ENCODE peak calls at places on chromosomes 5 and 9, in nine cellular contexts. One of them, this sample, is unnamed.

GRCh38 chr5:83956386-83956785 is 235.7 kb upstream of the HAPLN1 start:
- DNase-seq in mucosa of descending colon: no peak
- DNase-seq in stimulated activated effector memory CD8-positive, alpha-beta T cell treated with anti-CD3 and anti-CD28 coated beads, Interleukin-12 subunit alpha, Interleukin-12 subunit beta, amount 100 ng/mL, for 72 hours: no peak
- DNase-seq in iris pigment epithelial cell: peak; percentile 59
- DNase-seq in MM.1S: no peak
- DNase-seq in stimulated activated CD8-positive, alpha-beta memory T cell treated with anti-CD3 and anti-CD28 coated beads, Interleukin-7, amount 100 ng/mL, for 1 hour: no peak
- DNase-seq in GM13977: no peak
- DNase-seq in NCI-H1092 treated with DMSO at 0.1 percent for 48 hours: no peak
- DNase-seq in stimulated activated CD4-positive, alpha-beta T cell treated with anti-CD3 and anti-CD28 coated beads, Interleukin-2, amount 100 ng/mL, for 48 hours: no peak
- DNase-seq in this sample: no peak

GRCh38 chr5:54616031-54616430 is 98.5 kb downstream of the SNX18 start:
- DNase-seq in mucosa of descending colon: no peak
- DNase-seq in NCI-H1092 treated with DMSO at 0.1 percent for 48 hours: no peak
- DNase-seq in stimulated activated CD4-positive, alpha-beta T cell treated with anti-CD3 and anti-CD28 coated beads, Interleukin-2, amount 100 ng/mL, for 48 hours: no peak
- DNase-seq in GM13977: no peak
- DNase-seq in MM.1S: no peak
- DNase-seq in stimulated activated effector memory CD8-positive, alpha-beta T cell treated with anti-CD3 and anti-CD28 coated beads, Interleukin-12 subunit alpha, Interleukin-12 subunit beta, amount 100 ng/mL, for 72 hours: no peak
- DNase-seq in stimulated activated CD8-positive, alpha-beta memory T cell treated with anti-CD3 and anti-CD28 coated beads, Interleukin-7, amount 100 ng/mL, for 1 hour: no peak
- DNase-seq in iris pigment epithelial cell: peak; percentile 87
- DNase-seq in this sample: no peak

GRCh38 chr5:5377780-5378179 is 44.7 kb upstream of the ICE1 start:
- DNase-seq in GM13977: no peak
- DNase-seq in NCI-H1092 treated with DMSO at 0.1 percent for 48 hours: no peak
- DNase-seq in stimulated activated effector memory CD8-positive, alpha-beta T cell treated with anti-CD3 and anti-CD28 coated beads, Interleukin-12 subunit alpha, Interleukin-12 subunit beta, amount 100 ng/mL, for 72 hours: no peak
- DNase-seq in mucosa of descending colon: no peak
- DNase-seq in stimulated activated CD4-positive, alpha-beta T cell treated with anti-CD3 and anti-CD28 coated beads, Interleukin-2, amount 100 ng/mL, for 48 hours: no peak
- DNase-seq in iris pigment epithelial cell: no peak
- DNase-seq in MM.1S: no peak
- DNase-seq in stimulated activated CD8-positive, alpha-beta memory T cell treated with anti-CD3 and anti-CD28 coated beads, Interleukin-7, amount 100 ng/mL, for 1 hour: no peak
- DNase-seq in this sample: no peak

GRCh38 chr5:54383225-54383624 is 72.3 kb upstream of the HSPB3 start:
- DNase-seq in stimulated activated effector memory CD8-positive, alpha-beta T cell treated with anti-CD3 and anti-CD28 coated beads, Interleukin-12 subunit alpha, Interleukin-12 subunit beta, amount 100 ng/mL, for 72 hours: no peak
- DNase-seq in NCI-H1092 treated with DMSO at 0.1 percent for 48 hours: no peak
- DNase-seq in mucosa of descending colon: no peak
- DNase-seq in stimulated activated CD4-positive, alpha-beta T cell treated with anti-CD3 and anti-CD28 coated beads, Interleukin-2, amount 100 ng/mL, for 48 hours: no peak
- DNase-seq in GM13977: no peak
- DNase-seq in iris pigment epithelial cell: peak; percentile 54
- DNase-seq in MM.1S: no peak
- DNase-seq in stimulated activated CD8-positive, alpha-beta memory T cell treated with anti-CD3 and anti-CD28 coated beads, Interleukin-7, amount 100 ng/mL, for 1 hour: no peak
- DNase-seq in this sample: no peak

GRCh38 chr5:175457466-175457865 is 13.5 kb upstream of the DRD1 start:
- DNase-seq in stimulated activated CD4-positive, alpha-beta T cell treated with anti-CD3 and anti-CD28 coated beads, Interleukin-2, amount 100 ng/mL, for 48 hours: no peak
- DNase-seq in MM.1S: peak; percentile 71
- DNase-seq in mucosa of descending colon: no peak
- DNase-seq in stimulated activated effector memory CD8-positive, alpha-beta T cell treated with anti-CD3 and anti-CD28 coated beads, Interleukin-12 subunit alpha, Interleukin-12 subunit beta, amount 100 ng/mL, for 72 hours: no peak
- DNase-seq in iris pigment epithelial cell: no peak
- DNase-seq in stimulated activated CD8-positive, alpha-beta memory T cell treated with anti-CD3 and anti-CD28 coated beads, Interleukin-7, amount 100 ng/mL, for 1 hour: no peak
- DNase-seq in NCI-H1092 treated with DMSO at 0.1 percent for 48 hours: no peak
- DNase-seq in GM13977: no peak
- DNase-seq in this sample: no peak

GRCh38 chr9:134592018-134592818 is 49.4 kb upstream of the COL5A1 start:
- DNase-seq in NCI-H1092 treated with DMSO at 0.1 percent for 48 hours: no peak
- DNase-seq in iris pigment epithelial cell: peak; percentile 86
- DNase-seq in MM.1S: no peak
- DNase-seq in mucosa of descending colon: no peak
- DNase-seq in stimulated activated CD4-positive, alpha-beta T cell treated with anti-CD3 and anti-CD28 coated beads, Interleukin-2, amount 100 ng/mL, for 48 hours: no peak
- DNase-seq in GM13977: no peak
- DNase-seq in stimulated activated effector memory CD8-positive, alpha-beta T cell treated with anti-CD3 and anti-CD28 coated beads, Interleukin-12 subunit alpha, Interleukin-12 subunit beta, amount 100 ng/mL, for 72 hours: peak; percentile 30
- DNase-seq in stimulated activated CD8-positive, alpha-beta memory T cell treated with anti-CD3 and anti-CD28 coated beads, Interleukin-7, amount 100 ng/mL, for 1 hour: no peak
- DNase-seq in this sample: no peak

GRCh38 chr9:100350188-100350587 is 2.6 kb downstream of the TEX10 start:
- DNase-seq in stimulated activated CD4-positive, alpha-beta T cell treated with anti-CD3 and anti-CD28 coated beads, Interleukin-2, amount 100 ng/mL, for 48 hours: no peak
- DNase-seq in stimulated activated CD8-positive, alpha-beta memory T cell treated with anti-CD3 and anti-CD28 coated beads, Interleukin-7, amount 100 ng/mL, for 1 hour: no peak
- DNase-seq in MM.1S: no peak
- DNase-seq in mucosa of descending colon: no peak
- DNase-seq in GM13977: no peak
- DNase-seq in NCI-H1092 treated with DMSO at 0.1 percent for 48 hours: no peak
- DNase-seq in stimulated activated effector memory CD8-positive, alpha-beta T cell treated with anti-CD3 and anti-CD28 coated beads, Interleukin-12 subunit alpha, Interleukin-12 subunit beta, amount 100 ng/mL, for 72 hours: no peak
- DNase-seq in iris pigment epithelial cell: no peak
- DNase-seq in this sample: no peak

GRCh38 chr5:74389531-74390305 is 250.8 kb downstream of the ENC1 start:
- DNase-seq in iris pigment epithelial cell: no peak
- DNase-seq in GM13977: no peak
- DNase-seq in NCI-H1092 treated with DMSO at 0.1 percent for 48 hours: no peak
- DNase-seq in stimulated activated CD4-positive, alpha-beta T cell treated with anti-CD3 and anti-CD28 coated beads, Interleukin-2, amount 100 ng/mL, for 48 hours: no peak
- DNase-seq in stimulated activated CD8-positive, alpha-beta memory T cell treated with anti-CD3 and anti-CD28 coated beads, Interleukin-7, amount 100 ng/mL, for 1 hour: no peak
- DNase-seq in stimulated activated effector memory CD8-positive, alpha-beta T cell treated with anti-CD3 and anti-CD28 coated beads, Interleukin-12 subunit alpha, Interleukin-12 subunit beta, amount 100 ng/mL, for 72 hours: no peak
- DNase-seq in MM.1S: no peak
- DNase-seq in mucosa of descending colon: no peak
- DNase-seq in this sample: no peak

GRCh38 chr5:139185589-139185988 is 12.6 kb downstream of the SIL1 start:
- DNase-seq in iris pigment epithelial cell: no peak
- DNase-seq in stimulated activated CD8-positive, alpha-beta memory T cell treated with anti-CD3 and anti-CD28 coated beads, Interleukin-7, amount 100 ng/mL, for 1 hour: no peak
- DNase-seq in stimulated activated effector memory CD8-positive, alpha-beta T cell treated with anti-CD3 and anti-CD28 coated beads, Interleukin-12 subunit alpha, Interleukin-12 subunit beta, amount 100 ng/mL, for 72 hours: no peak
- DNase-seq in NCI-H1092 treated with DMSO at 0.1 percent for 48 hours: no peak
- DNase-seq in mucosa of descending colon: no peak
- DNase-seq in stimulated activated CD4-positive, alpha-beta T cell treated with anti-CD3 and anti-CD28 coated beads, Interleukin-2, amount 100 ng/mL, for 48 hours: no peak
- DNase-seq in GM13977: no peak
- DNase-seq in MM.1S: peak; percentile 36
- DNase-seq in this sample: no peak

GRCh38 chr9:24073237-24073636 is 247.2 kb upstream of the ELAVL2 start:
- DNase-seq in stimulated activated CD4-positive, alpha-beta T cell treated with anti-CD3 and anti-CD28 coated beads, Interleukin-2, amount 100 ng/mL, for 48 hours: no peak
- DNase-seq in mucosa of descending colon: no peak
- DNase-seq in GM13977: no peak
- DNase-seq in NCI-H1092 treated with DMSO at 0.1 percent for 48 hours: no peak
- DNase-seq in MM.1S: no peak
- DNase-seq in stimulated activated CD8-positive, alpha-beta memory T cell treated with anti-CD3 and anti-CD28 coated beads, Interleukin-7, amount 100 ng/mL, for 1 hour: no peak
- DNase-seq in stimulated activated effector memory CD8-positive, alpha-beta T cell treated with anti-CD3 and anti-CD28 coated beads, Interleukin-12 subunit alpha, Interleukin-12 subunit beta, amount 100 ng/mL, for 72 hours: no peak
- DNase-seq in iris pigment epithelial cell: no peak
- DNase-seq in this sample: no peak

GRCh38 chr9:100430286-100430940 is 3.5 kb downstream of the MSANTD3 start:
- DNase-seq in NCI-H1092 treated with DMSO at 0.1 percent for 48 hours: no peak
- DNase-seq in iris pigment epithelial cell: no peak
- DNase-seq in GM13977: no peak
- DNase-seq in stimulated activated CD4-positive, alpha-beta T cell treated with anti-CD3 and anti-CD28 coated beads, Interleukin-2, amount 100 ng/mL, for 48 hours: no peak
- DNase-seq in mucosa of descending colon: no peak
- DNase-seq in stimulated activated effector memory CD8-positive, alpha-beta T cell treated with anti-CD3 and anti-CD28 coated beads, Interleukin-12 subunit alpha, Interleukin-12 subunit beta, amount 100 ng/mL, for 72 hours: no peak
- DNase-seq in MM.1S: no peak
- DNase-seq in stimulated activated CD8-positive, alpha-beta memory T cell treated with anti-CD3 and anti-CD28 coated beads, Interleukin-7, amount 100 ng/mL, for 1 hour: no peak
- DNase-seq in this sample: no peak

GRCh38 chr5:72412283-72413055 is 92.3 kb downstream of the PTCD2 start:
- DNase-seq in GM13977: no peak
- DNase-seq in stimulated activated effector memory CD8-positive, alpha-beta T cell treated with anti-CD3 and anti-CD28 coated beads, Interleukin-12 subunit alpha, Interleukin-12 subunit beta, amount 100 ng/mL, for 72 hours: no peak
- DNase-seq in MM.1S: no peak
- DNase-seq in stimulated activated CD8-positive, alpha-beta memory T cell treated with anti-CD3 and anti-CD28 coated beads, Interleukin-7, amount 100 ng/mL, for 1 hour: no peak
- DNase-seq in mucosa of descending colon: no peak
- DNase-seq in NCI-H1092 treated with DMSO at 0.1 percent for 48 hours: no peak
- DNase-seq in stimulated activated CD4-positive, alpha-beta T cell treated with anti-CD3 and anti-CD28 coated beads, Interleukin-2, amount 100 ng/mL, for 48 hours: no peak
- DNase-seq in iris pigment epithelial cell: peak; percentile 88
- DNase-seq in this sample: no peak

GRCh38 chr5:2739360-2740050 is 12.0 kb downstream of the IRX2 start:
- DNase-seq in NCI-H1092 treated with DMSO at 0.1 percent for 48 hours: peak; percentile 37
- DNase-seq in stimulated activated effector memory CD8-positive, alpha-beta T cell treated with anti-CD3 and anti-CD28 coated beads, Interleukin-12 subunit alpha, Interleukin-12 subunit beta, amount 100 ng/mL, for 72 hours: no peak
- DNase-seq in mucosa of descending colon: no peak
- DNase-seq in stimulated activated CD4-positive, alpha-beta T cell treated with anti-CD3 and anti-CD28 coated beads, Interleukin-2, amount 100 ng/mL, for 48 hours: no peak
- DNase-seq in stimulated activated CD8-positive, alpha-beta memory T cell treated with anti-CD3 and anti-CD28 coated beads, Interleukin-7, amount 100 ng/mL, for 1 hour: no peak
- DNase-seq in GM13977: no peak
- DNase-seq in MM.1S: no peak
- DNase-seq in iris pigment epithelial cell: peak; percentile 26
- DNase-seq in this sample: no peak

GRCh38 chr5:134046801-134047707 is 42.3 kb upstream of the VDAC1 start:
- DNase-seq in stimulated activated CD4-positive, alpha-beta T cell treated with anti-CD3 and anti-CD28 coated beads, Interleukin-2, amount 100 ng/mL, for 48 hours: no peak
- DNase-seq in stimulated activated effector memory CD8-positive, alpha-beta T cell treated with anti-CD3 and anti-CD28 coated beads, Interleukin-12 subunit alpha, Interleukin-12 subunit beta, amount 100 ng/mL, for 72 hours: no peak
- DNase-seq in NCI-H1092 treated with DMSO at 0.1 percent for 48 hours: no peak
- DNase-seq in GM13977: no peak
- DNase-seq in mucosa of descending colon: no peak
- DNase-seq in iris pigment epithelial cell: no peak
- DNase-seq in stimulated activated CD8-positive, alpha-beta memory T cell treated with anti-CD3 and anti-CD28 coated beads, Interleukin-7, amount 100 ng/mL, for 1 hour: no peak
- DNase-seq in MM.1S: no peak
- DNase-seq in this sample: no peak

GRCh38 chr5:108905818-108906217 is 158.1 kb downstream of the FER start:
- DNase-seq in stimulated activated CD8-positive, alpha-beta memory T cell treated with anti-CD3 and anti-CD28 coated beads, Interleukin-7, amount 100 ng/mL, for 1 hour: no peak
- DNase-seq in iris pigment epithelial cell: peak; percentile 11
- DNase-seq in MM.1S: no peak
- DNase-seq in GM13977: no peak
- DNase-seq in mucosa of descending colon: no peak
- DNase-seq in stimulated activated CD4-positive, alpha-beta T cell treated with anti-CD3 and anti-CD28 coated beads, Interleukin-2, amount 100 ng/mL, for 48 hours: no peak
- DNase-seq in NCI-H1092 treated with DMSO at 0.1 percent for 48 hours: no peak
- DNase-seq in stimulated activated effector memory CD8-positive, alpha-beta T cell treated with anti-CD3 and anti-CD28 coated beads, Interleukin-12 subunit alpha, Interleukin-12 subunit beta, amount 100 ng/mL, for 72 hours: no peak
- DNase-seq in this sample: no peak

GRCh38 chr5:149177911-149178565 is 36.7 kb downstream of the ABLIM3 start:
- DNase-seq in stimulated activated CD4-positive, alpha-beta T cell treated with anti-CD3 and anti-CD28 coated beads, Interleukin-2, amount 100 ng/mL, for 48 hours: no peak
- DNase-seq in mucosa of descending colon: no peak
- DNase-seq in iris pigment epithelial cell: peak; percentile 34
- DNase-seq in stimulated activated CD8-positive, alpha-beta memory T cell treated with anti-CD3 and anti-CD28 coated beads, Interleukin-7, amount 100 ng/mL, for 1 hour: no peak
- DNase-seq in GM13977: no peak
- DNase-seq in NCI-H1092 treated with DMSO at 0.1 percent for 48 hours: no peak
- DNase-seq in stimulated activated effector memory CD8-positive, alpha-beta T cell treated with anti-CD3 and anti-CD28 coated beads, Interleukin-12 subunit alpha, Interleukin-12 subunit beta, amount 100 ng/mL, for 72 hours: peak; percentile 17
- DNase-seq in MM.1S: no peak
- DNase-seq in this sample: no peak

GRCh38 chr9:3251309-3251708 is 274.5 kb downstream of the RFX3 start:
- DNase-seq in stimulated activated CD8-positive, alpha-beta memory T cell treated with anti-CD3 and anti-CD28 coated beads, Interleukin-7, amount 100 ng/mL, for 1 hour: no peak
- DNase-seq in stimulated activated effector memory CD8-positive, alpha-beta T cell treated with anti-CD3 and anti-CD28 coated beads, Interleukin-12 subunit alpha, Interleukin-12 subunit beta, amount 100 ng/mL, for 72 hours: no peak
- DNase-seq in iris pigment epithelial cell: no peak
- DNase-seq in GM13977: no peak
- DNase-seq in NCI-H1092 treated with DMSO at 0.1 percent for 48 hours: no peak
- DNase-seq in MM.1S: no peak
- DNase-seq in mucosa of descending colon: no peak
- DNase-seq in stimulated activated CD4-positive, alpha-beta T cell treated with anti-CD3 and anti-CD28 coated beads, Interleukin-2, amount 100 ng/mL, for 48 hours: no peak
- DNase-seq in this sample: no peak

GRCh38 chr5:138544171-138545134 is 1.4 kb upstream of the ETF1 start:
- DNase-seq in stimulated activated CD4-positive, alpha-beta T cell treated with anti-CD3 and anti-CD28 coated beads, Interleukin-2, amount 100 ng/mL, for 48 hours: no peak
- DNase-seq in NCI-H1092 treated with DMSO at 0.1 percent for 48 hours: no peak
- DNase-seq in mucosa of descending colon: no peak
- DNase-seq in MM.1S: no peak
- DNase-seq in iris pigment epithelial cell: peak; percentile 46
- DNase-seq in stimulated activated effector memory CD8-positive, alpha-beta T cell treated with anti-CD3 and anti-CD28 coated beads, Interleukin-12 subunit alpha, Interleukin-12 subunit beta, amount 100 ng/mL, for 72 hours: peak; percentile 62
- DNase-seq in stimulated activated CD8-positive, alpha-beta memory T cell treated with anti-CD3 and anti-CD28 coated beads, Interleukin-7, amount 100 ng/mL, for 1 hour: no peak
- DNase-seq in GM13977: no peak
- DNase-seq in this sample: no peak

GRCh38 chr5:141245250-141245717 is at the start of gene PCDHB15:
- DNase-seq in stimulated activated effector memory CD8-positive, alpha-beta T cell treated with anti-CD3 and anti-CD28 coated beads, Interleukin-12 subunit alpha, Interleukin-12 subunit beta, amount 100 ng/mL, for 72 hours: no peak
- DNase-seq in stimulated activated CD4-positive, alpha-beta T cell treated with anti-CD3 and anti-CD28 coated beads, Interleukin-2, amount 100 ng/mL, for 48 hours: no peak
- DNase-seq in stimulated activated CD8-positive, alpha-beta memory T cell treated with anti-CD3 and anti-CD28 coated beads, Interleukin-7, amount 100 ng/mL, for 1 hour: no peak
- DNase-seq in GM13977: no peak
- DNase-seq in NCI-H1092 treated with DMSO at 0.1 percent for 48 hours: no peak
- DNase-seq in MM.1S: no peak
- DNase-seq in mucosa of descending colon: no peak
- DNase-seq in iris pigment epithelial cell: no peak
- DNase-seq in this sample: no peak

GRCh38 chr5:80620206-80620605 is 34.2 kb upstream of the MSH3 start:
- DNase-seq in iris pigment epithelial cell: peak; percentile 87
- DNase-seq in MM.1S: no peak
- DNase-seq in NCI-H1092 treated with DMSO at 0.1 percent for 48 hours: no peak
- DNase-seq in GM13977: no peak
- DNase-seq in stimulated activated effector memory CD8-positive, alpha-beta T cell treated with anti-CD3 and anti-CD28 coated beads, Interleukin-12 subunit alpha, Interleukin-12 subunit beta, amount 100 ng/mL, for 72 hours: no peak
- DNase-seq in stimulated activated CD8-positive, alpha-beta memory T cell treated with anti-CD3 and anti-CD28 coated beads, Interleukin-7, amount 100 ng/mL, for 1 hour: no peak
- DNase-seq in mucosa of descending colon: no peak
- DNase-seq in stimulated activated CD4-positive, alpha-beta T cell treated with anti-CD3 and anti-CD28 coated beads, Interleukin-2, amount 100 ng/mL, for 48 hours: no peak
- DNase-seq in this sample: no peak

GRCh38 chr9:101832464-101832863 is 94.0 kb upstream of the GRIN3A start:
- DNase-seq in iris pigment epithelial cell: no peak
- DNase-seq in stimulated activated CD4-positive, alpha-beta T cell treated with anti-CD3 and anti-CD28 coated beads, Interleukin-2, amount 100 ng/mL, for 48 hours: no peak
- DNase-seq in mucosa of descending colon: no peak
- DNase-seq in stimulated activated CD8-positive, alpha-beta memory T cell treated with anti-CD3 and anti-CD28 coated beads, Interleukin-7, amount 100 ng/mL, for 1 hour: no peak
- DNase-seq in GM13977: no peak
- DNase-seq in MM.1S: no peak
- DNase-seq in stimulated activated effector memory CD8-positive, alpha-beta T cell treated with anti-CD3 and anti-CD28 coated beads, Interleukin-12 subunit alpha, Interleukin-12 subunit beta, amount 100 ng/mL, for 72 hours: no peak
- DNase-seq in NCI-H1092 treated with DMSO at 0.1 percent for 48 hours: no peak
- DNase-seq in this sample: no peak

GRCh38 chr9:21856301-21857094 is 54.1 kb downstream of the MTAP start:
- DNase-seq in mucosa of descending colon: no peak
- DNase-seq in MM.1S: no peak
- DNase-seq in iris pigment epithelial cell: peak; percentile 84
- DNase-seq in stimulated activated CD8-positive, alpha-beta memory T cell treated with anti-CD3 and anti-CD28 coated beads, Interleukin-7, amount 100 ng/mL, for 1 hour: no peak
- DNase-seq in GM13977: no peak
- DNase-seq in stimulated activated CD4-positive, alpha-beta T cell treated with anti-CD3 and anti-CD28 coated beads, Interleukin-2, amount 100 ng/mL, for 48 hours: no peak
- DNase-seq in stimulated activated effector memory CD8-positive, alpha-beta T cell treated with anti-CD3 and anti-CD28 coated beads, Interleukin-12 subunit alpha, Interleukin-12 subunit beta, amount 100 ng/mL, for 72 hours: no peak
- DNase-seq in NCI-H1092 treated with DMSO at 0.1 percent for 48 hours: no peak
- DNase-seq in this sample: no peak